ENCODE peak calls at places on chromosome 19, in seven cellular contexts. One of them, this sample, is unnamed.

GRCh38 chr19:49145485-49146407 is 9.4 kb downstream of the HRC start:
- DNase-seq in lower leg skin: no peak
- DNase-seq in stomach: peak
- DNase-seq in IMR-90: peak
- DNase-seq in A549: peak
- DNase-seq in Peyer's patch: peak
- DNase-seq in heart left ventricle: peak
- DNase-seq in this sample: peak

GRCh38 chr19:35963514-35963913 is 27.3 kb downstream of the LRFN3 start:
- DNase-seq in lower leg skin: no peak
- DNase-seq in stomach: no peak
- DNase-seq in IMR-90: peak
- DNase-seq in A549: peak
- DNase-seq in Peyer's patch: no peak
- DNase-seq in heart left ventricle: peak
- DNase-seq in this sample: peak

GRCh38 chr19:46700704-46701103 is 16.2 kb downstream of the PRKD2 start:
- DNase-seq in lower leg skin: no peak
- DNase-seq in stomach: no peak
- DNase-seq in IMR-90: no peak
- DNase-seq in A549: no peak
- DNase-seq in Peyer's patch: no peak
- DNase-seq in heart left ventricle: no peak
- DNase-seq in this sample: no peak

GRCh38 chr19:41521860-41522555 is 54.0 kb upstream of the CEACAM21 start:
- DNase-seq in lower leg skin: no peak
- DNase-seq in stomach: no peak
- DNase-seq in IMR-90: no peak
- DNase-seq in A549: no peak
- DNase-seq in Peyer's patch: no peak
- DNase-seq in heart left ventricle: no peak
- DNase-seq in this sample: peak

GRCh38 chr19:27654266-27654990 is 1558.5 kb downstream of the UQCRFS1 start:
- DNase-seq in lower leg skin: no peak
- DNase-seq in stomach: no peak
- DNase-seq in IMR-90: no peak
- DNase-seq in A549: no peak
- DNase-seq in Peyer's patch: no peak
- DNase-seq in heart left ventricle: no peak
- DNase-seq in this sample: no peak

GRCh38 chr19:6481541-6482342 is at the start of gene DENND1C:
- DNase-seq in lower leg skin: no peak
- DNase-seq in stomach: peak
- DNase-seq in IMR-90: no peak
- DNase-seq in A549: no peak
- DNase-seq in Peyer's patch: peak
- DNase-seq in heart left ventricle: no peak
- DNase-seq in this sample: peak

GRCh38 chr19:30083125-30083681 is 141.2 kb downstream of the URI1 start:
- DNase-seq in lower leg skin: no peak
- DNase-seq in stomach: no peak
- DNase-seq in IMR-90: no peak
- DNase-seq in A549: no peak
- DNase-seq in Peyer's patch: no peak
- DNase-seq in heart left ventricle: no peak
- DNase-seq in this sample: no peak

GRCh38 chr19:46533085-46534081 is 37.7 kb upstream of the PNMA8B start:
- DNase-seq in lower leg skin: no peak
- DNase-seq in stomach: no peak
- DNase-seq in IMR-90: no peak
- DNase-seq in A549: no peak
- DNase-seq in Peyer's patch: no peak
- DNase-seq in heart left ventricle: no peak
- DNase-seq in this sample: no peak

GRCh38 chr19:41705393-41706174 is 2.8 kb upstream of the CEACAM5 start:
- DNase-seq in lower leg skin: no peak
- DNase-seq in stomach: no peak
- DNase-seq in IMR-90: no peak
- DNase-seq in A549: peak
- DNase-seq in Peyer's patch: no peak
- DNase-seq in heart left ventricle: no peak
- DNase-seq in this sample: peak

GRCh38 chr19:58054792-58055482 is 4.1 kb upstream of the ZNF135 start:
- DNase-seq in lower leg skin: no peak
- DNase-seq in stomach: no peak
- DNase-seq in IMR-90: peak
- DNase-seq in A549: no peak
- DNase-seq in Peyer's patch: no peak
- DNase-seq in heart left ventricle: peak
- DNase-seq in this sample: no peak

GRCh38 chr19:17796013-17796837 is 1.3 kb downstream of the B3GNT3 start:
- DNase-seq in lower leg skin: no peak
- DNase-seq in stomach: peak
- DNase-seq in IMR-90: no peak
- DNase-seq in A549: no peak
- DNase-seq in Peyer's patch: no peak
- DNase-seq in heart left ventricle: no peak
- DNase-seq in this sample: no peak

GRCh38 chr19:51097166-51097736 is 11.0 kb downstream of the CTU1 start:
- DNase-seq in lower leg skin: peak
- DNase-seq in stomach: peak
- DNase-seq in IMR-90: peak
- DNase-seq in A549: peak
- DNase-seq in Peyer's patch: peak
- DNase-seq in heart left ventricle: peak
- DNase-seq in this sample: peak

GRCh38 chr19:33492090-33492489 is 29.5 kb downstream of the PEPD start:
- DNase-seq in lower leg skin: no peak
- DNase-seq in stomach: no peak
- DNase-seq in IMR-90: no peak
- DNase-seq in A549: no peak
- DNase-seq in Peyer's patch: no peak
- DNase-seq in heart left ventricle: no peak
- DNase-seq in this sample: no peak

GRCh38 chr19:56211718-56212117 is 9.6 kb downstream of the ZSCAN5C start:
- DNase-seq in lower leg skin: no peak
- DNase-seq in stomach: no peak
- DNase-seq in IMR-90: no peak
- DNase-seq in A549: no peak
- DNase-seq in Peyer's patch: no peak
- DNase-seq in heart left ventricle: no peak
- DNase-seq in this sample: no peak

GRCh38 chr19:36604656-36605100 is 435 bp upstream of the ZNF382 start:
- DNase-seq in lower leg skin: peak
- DNase-seq in stomach: peak
- DNase-seq in IMR-90: peak
- DNase-seq in A549: no peak
- DNase-seq in Peyer's patch: peak
- DNase-seq in heart left ventricle: peak
- DNase-seq in this sample: peak

GRCh38 chr19:45340232-45340898 is at the start of gene KLC3:
- DNase-seq in lower leg skin: no peak
- DNase-seq in stomach: peak
- DNase-seq in IMR-90: no peak
- DNase-seq in A549: peak
- DNase-seq in Peyer's patch: no peak
- DNase-seq in heart left ventricle: no peak
- DNase-seq in this sample: no peak

GRCh38 chr19:16208847-16209246 is 11.1 kb downstream of the AP1M1 start:
- DNase-seq in lower leg skin: no peak
- DNase-seq in stomach: no peak
- DNase-seq in IMR-90: no peak
- DNase-seq in A549: no peak
- DNase-seq in Peyer's patch: no peak
- DNase-seq in heart left ventricle: no peak
- DNase-seq in this sample: no peak

GRCh38 chr19:19087676-19088075 is 23.9 kb downstream of the SLC25A42 start:
- DNase-seq in lower leg skin: no peak
- DNase-seq in stomach: no peak
- DNase-seq in IMR-90: no peak
- DNase-seq in A549: no peak
- DNase-seq in Peyer's patch: no peak
- DNase-seq in heart left ventricle: no peak
- DNase-seq in this sample: no peak

GRCh38 chr19:10887616-10888367 is 16.4 kb downstream of the CARM1 start:
- DNase-seq in lower leg skin: no peak
- DNase-seq in stomach: no peak
- DNase-seq in IMR-90: no peak
- DNase-seq in A549: no peak
- DNase-seq in Peyer's patch: no peak
- DNase-seq in heart left ventricle: no peak
- DNase-seq in this sample: no peak

GRCh38 chr19:18865973-18866799 is 29.8 kb downstream of the CERS1 start:
- DNase-seq in lower leg skin: no peak
- DNase-seq in stomach: peak
- DNase-seq in IMR-90: peak
- DNase-seq in A549: peak
- DNase-seq in Peyer's patch: peak
- DNase-seq in heart left ventricle: peak
- DNase-seq in this sample: peak

GRCh38 chr19:40567750-40568494 is 8.8 kb upstream of the SHKBP1 start:
- DNase-seq in lower leg skin: no peak
- DNase-seq in stomach: no peak
- DNase-seq in IMR-90: no peak
- DNase-seq in A549: no peak
- DNase-seq in Peyer's patch: no peak
- DNase-seq in heart left ventricle: no peak
- DNase-seq in this sample: no peak

GRCh38 chr19:46021531-46022041 is 1.3 kb downstream of the PGLYRP1 start:
- DNase-seq in lower leg skin: no peak
- DNase-seq in stomach: peak
- DNase-seq in IMR-90: no peak
- DNase-seq in A549: no peak
- DNase-seq in Peyer's patch: no peak
- DNase-seq in heart left ventricle: no peak
- DNase-seq in this sample: peak

GRCh38 chr19:53530622-53531021 is 7.3 kb upstream of the ZNF331 start:
- DNase-seq in lower leg skin: no peak
- DNase-seq in stomach: no peak
- DNase-seq in IMR-90: no peak
- DNase-seq in A549: no peak
- DNase-seq in Peyer's patch: no peak
- DNase-seq in heart left ventricle: no peak
- DNase-seq in this sample: no peak
- TF ChIP-seq CTCF in lower leg skin: no peak
- TF ChIP-seq CTCF in stomach: no peak
- TF ChIP-seq CTCF in IMR-90: no peak
- TF ChIP-seq CTCF in A549: no peak
- TF ChIP-seq CTCF in Peyer's patch: no peak
- TF ChIP-seq CTCF in heart left ventricle: no peak
- TF ChIP-seq CTCF in this sample: no peak

DNA sequence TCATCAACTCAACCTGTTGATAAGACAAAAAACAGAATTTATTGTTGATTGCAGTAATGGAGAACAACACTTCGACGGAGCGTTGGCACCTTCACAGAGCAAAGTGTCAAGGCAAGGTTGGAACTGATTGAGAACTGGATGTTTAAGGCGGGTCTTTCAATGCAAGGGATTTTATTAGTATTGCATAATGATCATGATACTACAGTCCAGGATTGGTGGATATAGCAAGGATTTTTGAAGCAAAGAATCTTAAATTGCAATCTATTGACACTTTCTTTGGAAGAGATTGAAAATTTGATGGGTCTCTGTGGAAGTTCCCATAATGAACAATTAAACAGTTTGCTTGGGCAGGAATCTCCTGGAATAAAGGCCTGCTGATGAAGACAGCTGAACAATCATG is 632 bp upstream of the ZNF235 start:
- DNase-seq in lower leg skin: no peak
- DNase-seq in stomach: no peak
- DNase-seq in IMR-90: no peak
- DNase-seq in A549: no peak
- DNase-seq in Peyer's patch: no peak
- DNase-seq in heart left ventricle: no peak
- DNase-seq in this sample: no peak
- H3K4me3 ChIP-seq in lower leg skin: no peak
- H3K4me3 ChIP-seq in stomach: peak
- H3K4me3 ChIP-seq in IMR-90: no peak
- H3K4me3 ChIP-seq in A549: peak
- H3K4me3 ChIP-seq in Peyer's patch: no peak
- H3K4me3 ChIP-seq in heart left ventricle: peak
- H3K4me3 ChIP-seq in this sample: no peak

DNA sequence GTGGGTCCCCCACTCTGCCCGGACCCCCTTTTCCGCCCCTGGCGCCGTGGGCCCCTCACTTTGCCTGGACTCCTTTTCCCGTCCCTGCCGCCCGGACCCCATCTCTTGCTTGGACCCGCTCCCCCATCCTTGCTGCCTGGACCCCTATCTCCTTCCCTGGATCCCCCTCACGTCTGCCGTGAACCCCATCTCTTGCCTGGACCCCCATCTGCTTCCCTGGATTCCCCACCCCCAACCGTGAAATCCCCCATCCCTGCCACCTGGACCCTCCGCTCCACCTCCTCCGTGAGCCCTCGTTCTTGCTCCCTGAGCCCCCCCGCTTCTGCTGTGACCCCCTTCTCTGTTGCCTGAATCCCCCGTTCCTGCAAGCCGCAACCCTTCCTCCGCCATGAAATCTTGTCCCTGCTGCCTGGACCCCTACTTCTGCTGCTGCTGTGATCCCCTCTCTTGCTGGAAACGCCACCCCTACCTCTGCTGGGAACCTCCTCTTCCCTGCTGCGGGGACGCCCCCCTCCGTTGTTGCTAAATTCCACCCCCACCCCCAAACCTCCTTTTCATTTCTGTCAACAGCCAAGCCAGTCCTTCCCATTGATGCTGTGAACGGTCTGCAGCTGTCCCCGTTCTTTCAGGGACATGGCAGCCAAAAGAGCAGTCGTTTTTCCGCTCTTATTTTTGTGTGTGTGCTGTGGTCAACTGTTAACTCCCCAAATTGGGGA is 28.3 kb upstream of the NDUFS7 start:
- DNase-seq in lower leg skin: no peak
- DNase-seq in stomach: no peak
- DNase-seq in IMR-90: no peak
- DNase-seq in A549: no peak
- DNase-seq in Peyer's patch: no peak
- DNase-seq in heart left ventricle: peak
- DNase-seq in this sample: peak
- TF ChIP-seq POLR2A in lower leg skin: no peak
- TF ChIP-seq POLR2A in stomach: no peak
- TF ChIP-seq POLR2A in IMR-90: no peak
- TF ChIP-seq POLR2A in A549: no peak
- TF ChIP-seq POLR2A in Peyer's patch: no peak
- TF ChIP-seq POLR2A in heart left ventricle: no peak
- TF ChIP-seq POLR2A in this sample: no peak

GRCh38 chr19:13899393-13899792 is 6.5 kb downstream of the BRME1 start:
- DNase-seq in lower leg skin: no peak
- DNase-seq in stomach: no peak
- DNase-seq in IMR-90: no peak
- DNase-seq in A549: no peak
- DNase-seq in Peyer's patch: no peak
- DNase-seq in heart left ventricle: no peak
- DNase-seq in this sample: no peak
- TF ChIP-seq CTCF in lower leg skin: no peak
- TF ChIP-seq CTCF in stomach: no peak
- TF ChIP-seq CTCF in IMR-90: no peak
- TF ChIP-seq CTCF in A549: no peak
- TF ChIP-seq CTCF in Peyer's patch: no peak
- TF ChIP-seq CTCF in heart left ventricle: no peak
- TF ChIP-seq CTCF in this sample: no peak